ENCODE peak calls at places on chromosomes 7 and 10, in nine cellular contexts. Q is nephron progenitor cell, M is bronchial epithelial cell, T is cardiac muscle cell, I is ovary, A is A549, V is HCT116, U is astrocyte of the cerebellum, D is H1. P is an unnamed sample.
A peak's percentile ranks its signal among the peaks of the same experiment; 100 is the strongest.

GRCh38 chr10:132677096-132677904 is 108.6 kb downstream of the NKX6-2 start:
- DNase-seq in Q (no peak), M (no peak), T (no peak), I (no peak), A (no peak), V (no peak), U (no peak), D (no peak), P (no peak)

GRCh38 chr10:29873941-29874340 is 185.4 kb downstream of the JCAD start:
- DNase-seq in Q (no peak), M (no peak), T (peak; percentile 49), I (no peak), A (no peak), V (no peak), U (no peak), D (no peak), P (no peak)

GRCh38 chr7:80552304-80552703 is 40.4 kb upstream of the GNAT3 start:
- DNase-seq in Q (no peak), M (peak; percentile 15), T (no peak), I (no peak), A (no peak), V (no peak), U (no peak), D (no peak), P (no peak)

GRCh38 chr10:15169555-15170407 is 1.3 kb upstream of the NMT2 start:
- DNase-seq in Q (no peak), M (no peak), T (no peak), I (no peak), A (no peak), V (no peak), U (no peak), D (no peak), P (peak; percentile 41)

GRCh38 chr10:60480865-60481563 is 91.3 kb upstream of the ANK3 start:
- DNase-seq in Q (no peak), M (peak; percentile 98), T (peak; percentile 92), I (no peak), A (peak; percentile 91), V (peak; percentile 12), U (peak; percentile 71), D (no peak), P (no peak)

GRCh38 chr7:84219310-84219709 is 24.7 kb upstream of the SEMA3A start:
- DNase-seq in Q (no peak), M (peak; percentile 74), T (no peak), I (no peak), A (peak; percentile 13), V (no peak), U (no peak), D (no peak), P (no peak)

GRCh38 chr10:28790146-28790545 is 112.8 kb downstream of the BAMBI start:
- DNase-seq in Q (no peak), M (no peak), T (no peak), I (no peak), A (no peak), V (no peak), U (no peak), D (no peak), P (no peak)

GRCh38 chr10:51468424-51468823 is 231.0 kb downstream of the CSTF2T start:
- DNase-seq in Q (no peak), M (peak; percentile 10), T (no peak), I (no peak), A (no peak), V (no peak), U (peak; percentile 6), D (no peak), P (no peak)

GRCh38 chr10:128180843-128181242 is 54.6 kb upstream of the MKI67 start:
- DNase-seq in Q (no peak), M (no peak), T (no peak), I (no peak), A (no peak), V (no peak), U (no peak), D (no peak), P (no peak)

GRCh38 chr7:103843689-103844480 is 145.6 kb downstream of the RELN start:
- DNase-seq in Q (no peak), M (no peak), T (no peak), I (no peak), A (no peak), V (no peak), U (no peak), D (no peak), P (no peak)

DNA sequence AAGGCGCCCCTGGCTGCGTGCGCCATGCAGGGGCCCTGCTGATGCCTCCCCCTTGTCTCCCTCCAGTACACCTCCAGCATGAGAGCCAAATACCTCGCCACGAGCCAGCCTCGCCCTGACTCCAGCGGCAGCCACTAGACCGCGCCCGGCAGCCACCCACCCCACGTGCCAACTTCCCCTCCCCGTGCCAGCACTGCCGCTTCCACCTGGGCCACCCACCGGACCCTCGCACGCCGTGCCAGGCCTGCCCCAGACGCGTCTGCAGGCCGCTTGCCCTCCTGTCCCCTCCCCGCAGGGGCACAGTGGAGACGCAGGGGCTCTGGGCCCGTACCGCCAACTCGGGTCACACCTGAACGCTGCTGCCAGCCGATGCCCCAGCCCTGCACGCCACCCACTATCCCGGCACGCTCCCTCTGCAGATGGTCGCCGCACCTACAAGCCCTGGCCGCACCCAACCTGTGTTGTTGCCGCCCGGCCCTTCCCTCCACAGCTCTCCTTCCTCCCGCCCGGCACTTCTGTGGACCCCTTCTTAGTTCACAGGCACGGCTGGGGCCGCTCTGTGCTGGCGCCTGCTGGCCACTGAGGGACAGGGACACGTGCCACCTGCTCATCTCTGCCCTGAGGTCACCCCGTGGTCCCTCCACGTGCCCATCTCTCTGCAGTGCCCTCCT is 26.3 kb upstream of the AMZ1 start:
- DNase-seq in Q (no peak), M (no peak), T (no peak), I (no peak), A (no peak), V (no peak), U (no peak), D (no peak), P (no peak)
- TF ChIP-seq CTCF in Q (no peak), M (peak; percentile 1), T (peak; percentile 3), I (no peak), A (no peak), V (no peak), U (no peak), D (peak; percentile 44), P (no peak)

GRCh38 chr7:151482883-151483699 is 36.6 kb downstream of the RHEB start:
- DNase-seq in Q (no peak), M (no peak), T (no peak), I (no peak), A (no peak), V (no peak), U (no peak), D (no peak), P (no peak)

GRCh38 chr7:151481650-151482505 is 37.8 kb downstream of the RHEB start:
- DNase-seq in Q (no peak), M (no peak), T (no peak), I (no peak), A (no peak), V (no peak), U (no peak), D (no peak), P (no peak)

GRCh38 chr7:151485006-151485732 is 34.5 kb downstream of the RHEB start:
- DNase-seq in Q (no peak), M (peak; percentile 81), T (peak; percentile 77), I (no peak), A (peak; percentile 69), V (peak; percentile 29), U (no peak), D (no peak), P (peak; percentile 28)

GRCh38 chr7:151486074-151486473 is 33.6 kb downstream of the RHEB start:
- DNase-seq in Q (no peak), M (no peak), T (no peak), I (no peak), A (no peak), V (no peak), U (no peak), D (no peak), P (no peak)

GRCh38 chr7:151483700-151483960 is 36.1 kb downstream of the RHEB start:
- DNase-seq in Q (no peak), M (no peak), T (no peak), I (no peak), A (no peak), V (no peak), U (no peak), D (no peak), P (no peak)
- TF ChIP-seq CTCF in Q (no peak), M (no peak), T (no peak), I (no peak), A (no peak), V (no peak), U (no peak), D (no peak), P (no peak)

DNA sequence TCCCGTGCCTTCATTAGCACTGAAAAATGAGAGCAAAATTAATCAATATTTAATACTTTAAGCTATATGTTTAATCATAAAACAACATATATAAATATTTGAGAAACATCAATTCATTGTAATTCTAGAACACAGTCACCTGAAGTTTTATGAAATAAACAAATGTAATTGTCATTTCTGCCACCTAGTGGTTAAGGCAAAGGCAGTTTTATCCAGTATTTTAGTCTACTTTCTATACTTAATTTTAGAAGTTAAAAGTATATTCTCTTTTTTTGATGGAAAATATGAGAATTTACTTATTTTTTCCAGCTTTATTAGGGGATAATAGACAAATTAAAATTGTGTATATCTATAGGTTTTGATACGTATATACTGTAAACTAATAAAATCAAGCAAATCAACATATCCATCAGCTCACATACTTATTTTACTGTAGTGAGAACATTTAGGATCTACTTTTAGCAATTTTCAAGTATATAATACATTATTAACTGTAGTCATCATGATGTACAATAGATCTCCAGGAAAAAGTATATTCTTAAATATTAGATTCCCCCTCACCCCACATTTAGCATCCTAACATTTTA is 16.9 kb downstream of the PCGF6 start:
- DNase-seq in Q (no peak), M (peak; percentile 35), T (peak; percentile 28), I (no peak), A (peak; percentile 35), V (peak; percentile 32), U (no peak), D (no peak), P (peak; percentile 31)
- TF ChIP-seq CTCF in Q (peak; percentile 64), M (peak; percentile 15), T (peak; percentile 64), I (no peak), A (peak; percentile 69), V (peak; percentile 68), U (peak; percentile 34), D (peak; percentile 26), P (peak; percentile 40)

GRCh38 chr10:81018898-81019890 is 481.5 kb downstream of the SH2D4B start:
- DNase-seq in Q (peak; percentile 31), M (peak; percentile 51), T (peak; percentile 65), I (no peak), A (peak; percentile 70), V (peak; percentile 31), U (peak; percentile 42), D (no peak), P (peak; percentile 73)
- TF ChIP-seq CTCF in Q (peak; percentile 55), M (peak; percentile 76), T (peak; percentile 73), I (no peak), A (peak; percentile 68), V (peak; percentile 71), U (peak; percentile 93), D (peak; percentile 77), P (peak; percentile 78)

P was measured in GM12865.